ENCODE peak calls at places on chromosomes 12 and 14, in six cellular contexts. Y is AG10803, R is GM23338, Z is fibroblast of villous mesenchyme, W is mucosa of descending colon, C is islet precursor cell. N is an unnamed sample.

GRCh38 chr14:102394717-102395378 is 32.1 kb downstream of the TECPR2 start:
- DNase-seq in C (no peak), W (no peak), Z (no peak), Y (no peak), R (peak), N (no peak)

GRCh38 chr14:23119362-23120327 is 590 bp upstream of the CEBPE start:
- DNase-seq in C (peak), R (no peak), W (no peak), Z (no peak), Y (no peak), N (no peak)

GRCh38 chr12:106275458-106275857 is 27.1 kb upstream of the TCP11L2 start:
- DNase-seq in Z (no peak), Y (no peak), R (no peak), W (peak), C (peak), N (no peak)

GRCh38 chr14:105086833-105087307 is 21.6 kb upstream of the GPR132 start:
- DNase-seq in C (peak), W (peak), Z (peak), R (peak), Y (peak), N (peak)

GRCh38 chr12:15562263-15562662 is 226.9 kb downstream of the EPS8 start:
- DNase-seq in C (no peak), Z (no peak), W (no peak), R (no peak), Y (no peak), N (peak)

GRCh38 chr12:88866881-88867280 is 286.6 kb upstream of the KITLG start:
- DNase-seq in Z (no peak), Y (peak), R (no peak), C (no peak), W (no peak), N (no peak)

GRCh38 chr14:55957950-55958349 is 160.3 kb upstream of the PELI2 start:
- DNase-seq in R (peak), C (peak), Y (no peak), Z (no peak), W (no peak), N (no peak)

GRCh38 chr14:103109789-103110415 is 13.4 kb upstream of the TNFAIP2 start:
- DNase-seq in W (peak), C (peak), Y (peak), Z (peak), R (peak), N (peak)

GRCh38 chr12:124861492-124861891 is 2.2 kb downstream of the SCARB1 start:
- DNase-seq in C (no peak), Y (peak), R (peak), Z (no peak), W (peak), N (peak)

GRCh38 chr14:37985826-37986470 is 221.8 kb upstream of the SSTR1 start:
- DNase-seq in W (no peak), Z (peak), Y (peak), R (peak), C (peak), N (peak)

GRCh38 chr14:39175445-39176262 is 600 bp downstream of the PNN start:
- DNase-seq in R (peak), Y (peak), W (no peak), C (peak), Z (peak), N (peak)

GRCh38 chr14:103378042-103378854 is 7.0 kb upstream of the MARK3 start:
- DNase-seq in Z (no peak), Y (no peak), C (no peak), W (no peak), R (no peak), N (no peak)

GRCh38 chr14:100442036-100442435 is 118.9 kb downstream of the SLC25A47 start:
- DNase-seq in Y (no peak), C (peak), R (no peak), W (no peak), Z (no peak), N (no peak)

GRCh38 chr14:70208380-70208779 is 19.6 kb upstream of the SLC8A3 start:
- DNase-seq in W (no peak), R (no peak), Y (no peak), Z (no peak), C (no peak), N (no peak)

GRCh38 chr12:20629414-20630156 is 65.5 kb upstream of the SLCO1C1 start:
- DNase-seq in Y (peak), W (no peak), R (peak), C (no peak), Z (peak), N (peak)

GRCh38 chr12:91332305-91332704 is 149.7 kb upstream of the DCN start:
- DNase-seq in Z (no peak), C (no peak), R (no peak), Y (no peak), W (no peak), N (peak)